ENCODE peak calls at places on chromosome 18, in six cellular contexts. N is lower lobe of right lung, Z is NCI-H1092 treated with DMSO at 0.1 percent for 48 hours, Q is NCI-H1436 treated with DMSO at 0.1 percent for 48 hours, C is T-cell, L is WTC11. W is an unnamed sample.

GRCh38 chr18:41226186-41226585 is 728.8 kb upstream of the PIK3C3 start:
- DNase-seq in N (no peak), Z (no peak), Q (no peak), C (no peak), L (no peak), W (no peak)

GRCh38 chr18:11747731-11748130 is 58.7 kb downstream of the GNAL start:
- DNase-seq in N (no peak), Z (peak), Q (no peak), C (no peak), L (peak), W (no peak)

GRCh38 chr18:12278765-12279682 is 24.9 kb downstream of the CIDEA start:
- DNase-seq in N (peak), Z (no peak), Q (no peak), C (no peak), L (peak), W (no peak)

GRCh38 chr18:22346968-22347611 is 70.6 kb downstream of the CTAGE1 start:
- DNase-seq in N (peak), Z (no peak), Q (no peak), C (no peak), L (peak), W (no peak)

GRCh38 chr18:5943514-5943913 is 48.2 kb upstream of the TMEM200C start:
- DNase-seq in N (no peak), Z (peak), Q (no peak), C (no peak), L (no peak), W (no peak)

GRCh38 chr18:77016936-77017335 is 115.6 kb downstream of the MBP start:
- DNase-seq in N (no peak), Z (no peak), Q (no peak), C (no peak), L (no peak), W (no peak)

GRCh38 chr18:45993441-45993840 is 26.3 kb upstream of the EPG5 start:
- DNase-seq in N (no peak), Z (no peak), Q (no peak), C (no peak), L (no peak), W (no peak)

GRCh38 chr18:47772374-47773248 is 157.8 kb downstream of the SMAD2 start:
- DNase-seq in N (peak), Z (peak), Q (no peak), C (peak), L (peak), W (peak)

GRCh38 chr18:32093106-32093511 is 1.4 kb downstream of the RNF138 start:
- DNase-seq in N (peak), Z (peak), Q (no peak), C (peak), L (peak), W (peak)

GRCh38 chr18:69944434-69944833 is 3.2 kb downstream of the CD226 start:
- DNase-seq in N (no peak), Z (no peak), Q (no peak), C (no peak), L (no peak), W (no peak)

GRCh38 chr18:36536426-36536825 is 238.9 kb downstream of the FHOD3 start:
- DNase-seq in N (no peak), Z (no peak), Q (no peak), C (no peak), L (peak), W (no peak)